ENCODE peak calls at places on chromosomes 3 and 15, in six cellular contexts. R is GM12878, E is HepG2, G is HCT116, X is K562, Z is H1. C is an unnamed sample.

GRCh38 chr15:73996939-73997338 is 2.4 kb downstream of the PML start:
- DNase-seq in Z (no peak), G (no peak), E (no peak), X (peak; percentile 28), R (no peak), C (no peak)

GRCh38 chr15:36301931-36302330 is 277.5 kb upstream of the CDIN1 start:
- DNase-seq in G (no peak), Z (no peak), E (no peak), X (no peak), R (no peak), C (no peak)

GRCh38 chr3:12342151-12342550 is 53.3 kb downstream of the PPARG start:
- DNase-seq in R (no peak), Z (no peak), G (no peak), E (no peak), X (no peak), C (no peak)

GRCh38 chr15:50906954-50907865 is 1.3 kb upstream of the AP4E1 start:
- DNase-seq in E (peak; percentile 73), G (no peak), X (peak; percentile 69), R (peak; percentile 86), Z (no peak), C (no peak)

GRCh38 chr15:66912441-66912840 is 153.0 kb upstream of the SMAD3 start:
- DNase-seq in G (no peak), E (no peak), X (no peak), R (no peak), Z (no peak), C (no peak)

GRCh38 chr15:67822537-67823370 is 2.6 kb upstream of the SKOR1 start:
- DNase-seq in X (peak; percentile 20), Z (no peak), E (no peak), G (no peak), R (no peak), C (no peak)

GRCh38 chr15:92095691-92096090 is 242.2 kb downstream of the SLCO3A1 start:
- DNase-seq in R (no peak), G (no peak), X (no peak), E (no peak), Z (no peak), C (no peak)

GRCh38 chr3:36707623-36708409 is 56.5 kb downstream of the DCLK3 start:
- DNase-seq in E (no peak), X (peak; percentile 65), Z (no peak), R (no peak), G (peak; percentile 39), C (no peak)

GRCh38 chr15:49082960-49083359 is 36.7 kb upstream of the SECISBP2L start:
- DNase-seq in G (no peak), Z (no peak), R (no peak), X (no peak), E (no peak), C (no peak)

GRCh38 chr3:170740726-170741591 is 129.0 kb downstream of the RPL22L1 start:
- DNase-seq in Z (no peak), R (no peak), X (no peak), E (no peak), G (no peak), C (no peak)

GRCh38 chr15:59116771-59117170 is 11.8 kb downstream of the CCNB2 start:
- DNase-seq in Z (no peak), R (no peak), G (no peak), E (no peak), X (no peak), C (no peak)

GRCh38 chr15:63465104-63465503 is 39.3 kb upstream of the USP3 start:
- DNase-seq in R (no peak), G (no peak), Z (no peak), E (no peak), X (no peak), C (no peak)

GRCh38 chr3:64150527-64151238 is 74.6 kb downstream of the PRICKLE2 start:
- DNase-seq in G (no peak), E (peak; percentile 68), R (no peak), Z (no peak), X (no peak), C (no peak)

GRCh38 chr3:15860014-15860934 is 62.5 kb upstream of the ANKRD28 start:
- DNase-seq in G (peak; percentile 49), Z (peak; percentile 38), X (peak; percentile 68), E (peak; percentile 29), R (no peak), C (peak; percentile 18)

GRCh38 chr3:86990734-86991481 is at the start of gene VGLL3:
- DNase-seq in X (no peak), G (no peak), E (no peak), Z (peak; percentile 82), R (no peak), C (peak; percentile 71)

GRCh38 chr3:170324962-170325361 is 32.6 kb upstream of the SKIL start:
- DNase-seq in X (no peak), R (no peak), Z (no peak), G (no peak), E (no peak), C (no peak)

GRCh38 chr3:46913644-46914043 is 36.1 kb downstream of the PTH1R start:
- DNase-seq in G (no peak), R (no peak), E (no peak), Z (no peak), X (peak; percentile 20), C (no peak)

GRCh38 chr15:69328739-69329138 is 30.0 kb downstream of the PAQR5 start:
- DNase-seq in X (no peak), R (no peak), G (no peak), E (no peak), Z (no peak), C (no peak)

GRCh38 chr3:125511420-125512094 is 8.4 kb downstream of the SNX4 start:
- DNase-seq in Z (no peak), X (no peak), G (no peak), R (no peak), E (no peak), C (no peak)

GRCh38 chr3:125515421-125515820 is 4.6 kb downstream of the SNX4 start:
- DNase-seq in E (no peak), R (no peak), Z (no peak), G (no peak), X (no peak), C (no peak)

GRCh38 chr3:125507128-125507527 is 12.9 kb downstream of the SNX4 start:
- DNase-seq in X (no peak), R (no peak), Z (no peak), E (no peak), G (no peak), C (no peak)

GRCh38 chr3:125513490-125514115 is 6.4 kb downstream of the SNX4 start:
- DNase-seq in R (no peak), E (no peak), Z (no peak), X (no peak), G (no peak), C (no peak)

GRCh38 chr3:125512135-125512920 is 7.7 kb downstream of the SNX4 start:
- DNase-seq in E (no peak), X (peak; percentile 63), G (peak; percentile 3), R (peak; percentile 26), Z (no peak), C (no peak)
- TF ChIP-seq ZNF274 in E (no peak), X (no peak), G (no peak), R (no peak), Z (no peak), C (no peak)

GRCh38 chr3:31859245-31859644 is 121.8 kb downstream of the OSBPL10 start:
- DNase-seq in X (no peak), G (no peak), E (no peak), R (no peak), Z (no peak), C (no peak)

GRCh38 chr3:31853580-31853979 is 127.5 kb downstream of the OSBPL10 start:
- DNase-seq in E (no peak), X (no peak), G (no peak), Z (no peak), R (no peak), C (no peak)

GRCh38 chr3:31861839-31862238 is 119.2 kb downstream of the OSBPL10 start:
- DNase-seq in E (no peak), G (no peak), Z (no peak), R (no peak), X (no peak), C (no peak)

GRCh38 chr3:31862861-31863260 is 118.2 kb downstream of the OSBPL10 start:
- DNase-seq in E (no peak), Z (no peak), X (no peak), R (no peak), G (no peak), C (no peak)

DNA sequence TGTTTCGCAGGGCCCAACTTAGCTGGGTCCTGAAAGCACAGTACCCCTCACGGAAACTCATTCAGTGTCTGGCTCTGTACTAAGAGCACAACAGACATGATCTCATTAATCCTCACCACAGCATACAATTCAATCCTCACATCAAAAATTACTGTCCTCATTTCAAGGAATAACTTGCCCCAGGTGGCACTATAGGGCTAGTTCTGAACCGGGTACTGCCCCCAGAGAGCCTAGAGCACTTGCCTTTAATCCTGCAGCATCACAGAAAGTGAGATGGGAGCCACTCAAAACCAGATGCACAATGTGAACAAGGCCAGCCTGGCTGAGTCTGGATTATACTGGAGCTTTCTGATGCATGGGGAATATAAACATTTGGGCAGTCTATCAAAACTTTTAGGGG is 122.6 kb downstream of the OSBPL10 start:
- DNase-seq in R (no peak), E (no peak), X (no peak), G (no peak), Z (no peak), C (no peak)
- TF ChIP-seq ZNF274 in R (no peak), E (no peak), X (no peak), G (no peak), Z (no peak), C (no peak)

GRCh38 chr3:194081826-194082225 is 54.1 kb upstream of the HES1 start:
- DNase-seq in Z (no peak), G (no peak), X (no peak), R (no peak), E (no peak), C (no peak)
- TF ChIP-seq ZNF274 in Z (no peak), G (no peak), X (no peak), R (no peak), E (no peak), C (no peak)

GRCh38 chr3:13852638-13853009 is 27.2 kb downstream of the WNT7A start:
- DNase-seq in R (no peak), X (peak; percentile 18), G (no peak), Z (no peak), E (no peak), C (no peak)

GRCh38 chr3:13853256-13853977 is 26.5 kb downstream of the WNT7A start:
- DNase-seq in Z (no peak), X (no peak), E (no peak), R (no peak), G (no peak), C (no peak)

GRCh38 chr3:13850161-13850945 is 29.5 kb downstream of the WNT7A start:
- DNase-seq in Z (peak; percentile 68), G (peak; percentile 77), R (no peak), X (peak; percentile 6), E (peak; percentile 11), C (peak; percentile 76)

GRCh38 chr3:13851091-13851849 is 28.6 kb downstream of the WNT7A start:
- DNase-seq in X (no peak), E (no peak), R (no peak), Z (no peak), G (no peak), C (no peak)

DNA sequence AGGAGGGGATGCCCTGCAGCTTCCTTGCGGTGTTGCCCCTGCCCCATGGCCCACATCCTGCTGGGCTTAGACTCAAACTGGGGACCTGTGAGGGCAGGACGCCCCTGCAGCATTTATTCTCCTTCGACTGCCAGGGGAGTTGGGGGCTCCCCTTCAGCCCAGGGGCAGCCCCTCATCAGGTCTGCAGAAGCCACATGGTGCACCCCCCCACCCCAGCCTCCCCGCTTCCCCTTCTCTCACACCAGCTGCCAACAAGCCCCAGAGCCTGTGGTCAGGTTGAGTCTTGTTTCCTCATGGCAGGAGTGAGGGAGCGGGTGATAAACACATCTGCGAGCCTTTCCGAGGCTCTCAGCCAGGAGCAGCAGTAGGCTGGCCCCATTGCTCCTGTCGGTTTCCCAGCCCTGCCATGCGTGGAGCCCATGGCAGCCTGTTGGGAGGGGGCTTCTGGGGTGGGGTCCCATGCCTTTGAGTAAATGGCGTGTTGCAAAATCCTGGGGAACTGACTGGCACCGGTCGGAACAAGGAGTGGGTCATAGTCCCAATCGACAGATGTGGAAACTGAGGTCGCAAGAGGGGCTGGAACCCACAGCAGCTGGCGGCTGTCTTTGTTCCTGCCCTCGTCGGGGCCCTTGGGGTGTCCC is 27.8 kb downstream of the WNT7A start:
- DNase-seq in Z (no peak), R (no peak), G (no peak), E (no peak), X (no peak), C (no peak)
- TF ChIP-seq ZNF274 in Z (no peak), R (no peak), G (no peak), E (no peak), X (no peak), C (no peak)

C was measured in NT2/D1.